ENCODE peak calls at places on chromosomes 13 and 19, in five cellular contexts. D, L, E, K and P are unnamed samples. For H3K4me1, the result is how much of the 10 kb centered on the place peaks cover.

GRCh38 chr13:21326155-21327030 is 132.7 kb downstream of the ZDHHC20 start:
- DNase-seq in K (no peak), E (peak), L (no peak), D (no peak), P (peak)

GRCh38 chr13:90591260-90591926 is 756.1 kb upstream of the MIR17HG start:
- DNase-seq in D (no peak), L (no peak), E (no peak), K (peak), P (no peak)

GRCh38 chr13:39259371-39259770 is 221.1 kb downstream of the NHLRC3 start:
- DNase-seq in D (no peak), K (no peak), L (no peak), E (no peak), P (no peak)

GRCh38 chr19:15195987-15196682 is 4.7 kb downstream of the NOTCH3 start:
- DNase-seq in D (peak), K (peak), L (peak), E (peak), P (no peak)

GRCh38 chr13:76993473-76993872 is 1.6 kb downstream of the CLN5 start:
- DNase-seq in E (no peak), D (no peak), K (no peak), L (no peak), P (no peak)

GRCh38 chr19:8306235-8307054 is 1.7 kb downstream of the CD320 start:
- DNase-seq in E (no peak), L (peak), K (no peak), D (peak), P (no peak)

GRCh38 chr13:72255908-72256307 is 388.9 kb upstream of the DACH1 start:
- DNase-seq in L (no peak), D (no peak), K (peak), E (no peak), P (peak)

GRCh38 chr13:44389856-44390255 is 16.2 kb downstream of the SERP2 start:
- DNase-seq in L (no peak), D (no peak), K (no peak), E (no peak), P (peak)

GRCh38 chr13:18996627-18997051 is 185.0 kb downstream of the TUBA3C start:
- DNase-seq in E (no peak), K (no peak), D (no peak), L (no peak), P (no peak)

GRCh38 chr19:18292810-18293641 is 11.6 kb upstream of the JUND start:
- DNase-seq in L (peak), E (peak), D (peak), K (peak), P (peak)

GRCh38 chr19:22602631-22603272 is 31.4 kb upstream of the ZNF492 start:
- DNase-seq in D (no peak), L (no peak), E (no peak), K (no peak), P (no peak)

GRCh38 chr13:71217827-71218226 is 649.2 kb downstream of the DACH1 start:
- DNase-seq in L (no peak), D (no peak), E (no peak), K (no peak), P (no peak)

GRCh38 chr13:40251343-40252032 is 415.0 kb downstream of the FOXO1 start:
- DNase-seq in L (no peak), K (no peak), D (no peak), E (no peak), P (no peak)

GRCh38 chr19:42206871-42207755 is 10.4 kb downstream of the DEDD2 start:
- DNase-seq in D (no peak), L (no peak), K (peak), E (peak), P (peak)

GRCh38 chr13:96377835-96378234 is 287.9 kb downstream of the HS6ST3 start:
- DNase-seq in L (no peak), E (no peak), D (no peak), K (no peak), P (no peak)

GRCh38 chr19:38321646-38322323 is 2.1 kb downstream of the KCNK6 start:
- DNase-seq in L (no peak), D (no peak), K (no peak), E (no peak), P (no peak)

GRCh38 chr13:44969858-44970484 is 19.3 kb downstream of the NUFIP1 start:
- DNase-seq in L (no peak), K (peak), D (no peak), E (peak), P (peak)

GRCh38 chr19:18153555-18154134 is 682 bp downstream of the PIK3R2 start:
- DNase-seq in L (peak), K (no peak), E (no peak), D (no peak), P (peak)

GRCh38 chr13:35699805-35700204 is 223.3 kb upstream of the MAB21L1 start:
- DNase-seq in L (no peak), E (no peak), D (no peak), K (peak), P (peak)

GRCh38 chr13:35518337-35518736 is 41.8 kb upstream of the MAB21L1 start:
- DNase-seq in K (no peak), E (no peak), D (no peak), L (no peak), P (no peak)

GRCh38 chr13:101757446-101758039 is 305.1 kb downstream of the ITGBL1 start:
- DNase-seq in D (no peak), K (peak), L (no peak), E (no peak), P (peak)

GRCh38 chr13:50678464-50679162 is 164.9 kb downstream of the DLEU7 start:
- DNase-seq in E (no peak), K (peak), D (no peak), L (no peak), P (peak)

GRCh38 chr19:15836595-15837398 is 21.3 kb upstream of the OR10H1 start:
- DNase-seq in D (peak), K (peak), L (peak), E (peak), P (peak)

GRCh38 chr19:16943942-16944625 is 55.3 kb downstream of the F2RL3 start:
- DNase-seq in E (no peak), D (no peak), L (no peak), K (no peak), P (no peak)

GRCh38 chr13:41547253-41548000 is 90.1 kb downstream of the RGCC start:
- DNase-seq in D (no peak), E (no peak), L (no peak), K (no peak), P (no peak)

GRCh38 chr13:25871389-25872125 is 180.3 kb downstream of the SHISA2 start:
- DNase-seq in K (no peak), D (no peak), E (no peak), L (no peak), P (no peak)

GRCh38 chr19:13399746-13400145 is 106.5 kb downstream of the CACNA1A start:
- DNase-seq in E (no peak), D (no peak), K (no peak), L (no peak), P (no peak)

GRCh38 chr19:47661571-47661970 is 51.7 kb upstream of the EHD2 start:
- DNase-seq in L (no peak), E (no peak), K (no peak), D (no peak), P (no peak)

GRCh38 chr13:96539791-96540190 is 449.9 kb downstream of the HS6ST3 start:
- DNase-seq in K (no peak), E (peak), L (no peak), D (no peak), P (no peak)

DNA sequence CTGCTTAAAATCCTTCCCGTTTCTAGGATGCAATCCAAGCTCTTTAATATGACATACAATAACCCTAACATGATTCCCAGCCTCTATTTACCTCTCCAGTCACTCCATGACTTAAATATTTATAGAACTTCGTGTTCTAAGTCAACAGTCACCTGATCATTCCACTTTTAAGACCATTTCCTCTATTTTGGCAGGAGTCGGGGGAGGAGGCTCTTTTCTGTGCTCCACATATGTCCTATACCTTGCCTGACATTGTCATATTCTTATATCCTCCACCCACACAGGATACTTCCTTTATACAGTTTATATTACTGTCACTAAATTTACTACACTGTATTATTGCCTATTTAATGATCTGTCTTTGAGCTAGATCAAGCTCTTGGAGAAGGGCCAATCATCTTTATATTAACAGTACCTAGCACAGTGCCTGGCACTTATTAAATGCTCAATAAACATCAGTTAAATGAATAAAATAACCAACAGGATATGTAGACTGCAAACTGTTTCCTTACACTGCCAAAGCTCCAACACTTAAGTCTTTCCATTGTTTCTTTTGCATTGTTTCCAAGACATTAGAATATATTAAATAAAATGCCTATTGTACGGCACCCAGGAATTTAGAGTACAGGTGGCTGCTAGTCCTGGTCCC is 2.7 kb downstream of the ARGLU1 start:
- DNase-seq in L (no peak), K (no peak), E (no peak), D (no peak), P (no peak)
- H3K4me1 ChIP-seq in L (half or more), K (under half), E (under half), D (under half), P (under half)

GRCh38 chr19:40419780-40420179 is 6.0 kb downstream of the SERTAD1 start:
- DNase-seq in K (no peak), D (no peak), L (no peak), E (no peak), P (no peak)

GRCh38 chr19:40420451-40420765 is 5.4 kb downstream of the SERTAD1 start:
- DNase-seq in E (no peak), L (no peak), D (no peak), K (no peak), P (no peak)

GRCh38 chr19:40421468-40421778 is 4.4 kb downstream of the SERTAD1 start:
- DNase-seq in L (no peak), D (no peak), K (no peak), E (no peak), P (no peak)

GRCh38 chr19:40422428-40423226 is 3.2 kb downstream of the SERTAD1 start:
- DNase-seq in L (no peak), K (no peak), D (no peak), E (no peak), P (no peak)

DNA sequence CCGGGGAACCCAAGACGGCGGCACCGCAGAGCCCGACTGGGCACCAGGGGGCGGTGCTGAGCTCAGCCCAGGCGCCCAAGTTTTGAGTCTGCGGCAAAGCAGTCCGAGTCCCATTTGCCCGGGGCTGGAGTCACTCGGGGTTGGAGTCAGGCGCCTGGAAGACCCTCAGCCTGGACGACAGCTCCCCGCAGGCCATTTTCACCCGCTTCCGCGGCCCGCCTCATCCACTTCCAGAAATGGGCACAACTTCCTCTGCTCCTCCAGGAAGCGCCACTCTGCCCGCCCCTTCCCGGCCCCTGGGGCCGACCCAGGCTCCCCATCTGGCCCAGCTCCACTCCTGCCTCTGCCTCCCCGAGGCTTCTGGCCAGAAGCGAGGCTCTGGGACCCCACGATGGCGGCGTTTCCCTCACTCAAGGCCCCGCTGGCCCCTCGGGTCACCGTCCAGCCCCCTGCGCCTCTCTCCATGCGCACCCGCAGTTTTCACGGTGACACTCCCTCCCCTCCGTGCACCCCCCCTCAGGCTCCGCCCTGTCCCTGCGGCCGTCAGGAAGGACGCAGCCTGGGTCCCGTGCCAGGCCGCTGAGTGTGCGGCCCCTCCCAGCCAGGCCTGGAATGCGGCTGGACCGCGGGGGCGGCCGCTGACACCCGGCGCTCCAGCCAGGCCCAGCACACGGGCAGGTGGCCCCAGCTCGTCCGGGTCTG is 4.9 kb downstream of the SERTAD1 start:
- DNase-seq in K (peak), E (peak), L (peak), D (peak), P (peak)
- H3K4me1 ChIP-seq in K (under half), E (under half), L (half or more), D (under half), P (under half)

GRCh38 chr13:108214511-108215383 is 589 bp downstream of the LIG4 start:
- DNase-seq in D (no peak), K (peak), L (peak), E (no peak), P (peak)

GRCh38 chr13:108215428-108215827 is at the start of gene LIG4:
- DNase-seq in D (peak), E (peak), L (peak), K (peak), P (peak)

GRCh38 chr13:108218044-108218974 is at the start of gene ABHD13:
- DNase-seq in K (peak), L (peak), D (peak), E (peak), P (peak)

GRCh38 chr13:108223850-108224503 is 5.8 kb downstream of the ABHD13 start:
- DNase-seq in K (no peak), D (no peak), E (no peak), L (no peak), P (peak)

GRCh38 chr13:108220042-108220441 is 1.9 kb downstream of the ABHD13 start:
- DNase-seq in L (peak), D (no peak), E (no peak), K (peak), P (peak)
- H3K4me1 ChIP-seq in L (half or more), D (under half), E (under half), K (under half), P (under half)

GRCh38 chr13:43240278-43240677 is 216.9 kb downstream of the DNAJC15 start:
- DNase-seq in E (no peak), L (no peak), D (no peak), K (no peak), P (no peak)
- H3K4me1 ChIP-seq in E (under half), L (under half), D (under half), K (under half), P (under half)

DNA sequence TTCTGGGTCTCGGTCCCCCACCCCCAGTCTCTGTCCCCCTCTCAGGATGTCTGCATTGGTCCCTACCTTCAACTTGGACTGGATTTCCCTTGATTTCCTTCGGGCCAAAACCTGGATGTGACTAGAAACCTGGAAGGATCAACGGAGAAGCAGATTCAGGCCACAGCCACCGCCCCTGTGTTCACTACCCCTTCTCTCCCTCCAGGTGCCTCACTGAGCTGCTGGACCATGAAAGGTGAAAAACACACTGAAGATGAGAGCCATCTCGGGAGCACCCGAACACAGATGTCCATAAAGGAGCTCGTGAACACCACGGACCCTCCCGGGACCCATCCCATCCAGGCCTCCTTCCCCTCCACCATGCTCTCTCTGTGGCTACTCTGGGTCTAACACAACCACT is 5.0 kb downstream of the TEAD2 start:
- DNase-seq in E (no peak), L (no peak), D (no peak), K (no peak), P (no peak)
- H3K4me1 ChIP-seq in E (under half), L (under half), D (under half), K (under half), P (under half)

GRCh38 chr19:4376991-4377781 is 23.2 kb downstream of the SH3GL1 start:
- DNase-seq in D (peak), K (peak), E (no peak), L (no peak), P (no peak)
- H3K4me1 ChIP-seq in D (half or more), K (half or more), E (under half), L (half or more), P (half or more)